ENCODE peak calls at places on chromosomes 12 and 14, in seven cellular contexts. T, J, L, W, S, N and B are unnamed samples.

GRCh38 chr14:71250791-71251190 is 343.5 kb downstream of the PCNX1 start:
- DNase-seq in J (no peak), W (no peak), S (no peak), L (no peak), T (no peak), N (no peak), B (no peak)

GRCh38 chr14:55107766-55108554 is 21.1 kb upstream of the LGALS3 start:
- DNase-seq in W (no peak), N (peak), L (peak), J (peak), S (no peak), T (peak), B (peak)

GRCh38 chr14:91903070-91903469 is 35.7 kb upstream of the TC2N start:
- DNase-seq in N (no peak), W (no peak), S (no peak), L (no peak), J (no peak), T (no peak), B (no peak)

GRCh38 chr14:20305265-20306078 is at the start of gene TTC5:
- DNase-seq in J (peak), T (peak), L (peak), S (peak), W (peak), N (peak), B (peak)

GRCh38 chr12:48929551-48929950 is 4.3 kb upstream of the FKBP11 start:
- DNase-seq in J (no peak), N (no peak), L (no peak), W (no peak), S (no peak), T (no peak), B (no peak)

GRCh38 chr12:69884386-69884785 is 59.4 kb downstream of the MYRFL start:
- DNase-seq in N (no peak), W (no peak), L (no peak), T (no peak), J (no peak), S (peak), B (no peak)

GRCh38 chr14:67357583-67358354 is 1.8 kb downstream of the ATP6V1D start:
- DNase-seq in S (no peak), N (no peak), L (no peak), J (no peak), W (no peak), T (no peak), B (no peak)

GRCh38 chr12:44847888-44848770 is 28.0 kb downstream of the NELL2 start:
- DNase-seq in S (no peak), L (no peak), W (peak), J (no peak), T (no peak), N (peak), B (no peak)

GRCh38 chr12:3634348-3634747 is 118.6 kb downstream of the CRACR2A start:
- DNase-seq in L (no peak), J (no peak), W (no peak), T (no peak), S (no peak), N (no peak), B (no peak)

GRCh38 chr14:76080009-76080408 is 71.7 kb upstream of the GPATCH2L start:
- DNase-seq in L (no peak), N (no peak), T (no peak), S (no peak), J (no peak), W (no peak), B (no peak)

GRCh38 chr14:62921466-62921865 is 123.8 kb downstream of the KCNH5 start:
- DNase-seq in T (no peak), N (no peak), J (no peak), L (no peak), W (no peak), S (no peak), B (no peak)